ENCODE peak calls at places on chromosomes 5 and 9, in eight cellular contexts. W, O, I, D, A, Z, U and E are unnamed samples.

GRCh38 chr5:170046221-170046620 is 59.5 kb upstream of the FOXI1 start:
- DNase-seq in A (no peak), Z (no peak), O (no peak), U (no peak), D (no peak), I (no peak), W (no peak), E (no peak)

GRCh38 chr5:139761501-139761900 is 34.1 kb upstream of the PSD2 start:
- DNase-seq in I (no peak), Z (no peak), W (no peak), O (no peak), A (no peak), U (no peak), D (no peak), E (no peak)

GRCh38 chr5:43209833-43210232 is 17.8 kb downstream of the NIM1K start:
- DNase-seq in Z (no peak), D (no peak), O (no peak), I (no peak), A (no peak), U (no peak), W (no peak), E (no peak)

GRCh38 chr9:83440641-83441040 is 97.6 kb downstream of the FRMD3 start:
- DNase-seq in Z (no peak), O (no peak), U (no peak), D (no peak), A (peak; percentile 49), W (no peak), I (no peak), E (no peak)

GRCh38 chr9:81522721-81523551 is 166.4 kb downstream of the TLE1 start:
- DNase-seq in D (no peak), A (no peak), I (peak; percentile 77), Z (no peak), O (no peak), U (no peak), W (peak; percentile 51), E (no peak)

GRCh38 chr9:85212209-85212608 is 529.5 kb downstream of the AGTPBP1 start:
- DNase-seq in Z (no peak), D (no peak), U (no peak), W (no peak), A (no peak), O (no peak), I (no peak), E (no peak)

GRCh38 chr5:34484591-34485228 is 171.4 kb upstream of the RAI14 start:
- DNase-seq in D (no peak), U (no peak), O (no peak), A (no peak), I (no peak), W (no peak), Z (no peak), E (no peak)

GRCh38 chr5:94682799-94683198 is 64.3 kb downstream of the SLF1 start:
- DNase-seq in O (no peak), Z (no peak), W (no peak), A (no peak), I (no peak), U (no peak), D (no peak), E (no peak)

DNA sequence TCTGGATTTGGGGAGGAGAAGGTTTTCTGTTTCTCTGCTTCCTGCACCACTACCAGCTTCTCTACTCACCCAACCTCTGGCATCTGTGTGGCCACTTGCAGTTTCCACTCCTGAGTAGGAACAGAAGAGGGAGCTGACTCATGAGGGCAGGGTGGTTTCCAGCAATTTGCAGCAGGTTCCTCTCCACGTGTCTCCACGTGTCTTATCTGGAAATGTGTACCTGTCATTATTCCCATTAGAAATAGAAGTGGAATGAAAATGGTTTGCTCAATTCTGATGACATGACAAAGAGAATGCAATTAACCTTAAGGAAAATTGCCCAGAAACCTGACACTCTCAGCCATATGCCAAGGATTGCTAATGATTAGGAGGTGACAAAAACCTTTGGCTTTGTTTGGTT is 33.0 kb downstream of the EGFLAM start:
- DNase-seq in W (no peak), D (no peak), A (no peak), I (no peak), Z (no peak), O (no peak), U (no peak), E (no peak)
- TF ChIP-seq EP300 in W (no peak), D (no peak), A (no peak), I (no peak), Z (no peak), O (no peak), U (no peak), E (no peak)

DNA sequence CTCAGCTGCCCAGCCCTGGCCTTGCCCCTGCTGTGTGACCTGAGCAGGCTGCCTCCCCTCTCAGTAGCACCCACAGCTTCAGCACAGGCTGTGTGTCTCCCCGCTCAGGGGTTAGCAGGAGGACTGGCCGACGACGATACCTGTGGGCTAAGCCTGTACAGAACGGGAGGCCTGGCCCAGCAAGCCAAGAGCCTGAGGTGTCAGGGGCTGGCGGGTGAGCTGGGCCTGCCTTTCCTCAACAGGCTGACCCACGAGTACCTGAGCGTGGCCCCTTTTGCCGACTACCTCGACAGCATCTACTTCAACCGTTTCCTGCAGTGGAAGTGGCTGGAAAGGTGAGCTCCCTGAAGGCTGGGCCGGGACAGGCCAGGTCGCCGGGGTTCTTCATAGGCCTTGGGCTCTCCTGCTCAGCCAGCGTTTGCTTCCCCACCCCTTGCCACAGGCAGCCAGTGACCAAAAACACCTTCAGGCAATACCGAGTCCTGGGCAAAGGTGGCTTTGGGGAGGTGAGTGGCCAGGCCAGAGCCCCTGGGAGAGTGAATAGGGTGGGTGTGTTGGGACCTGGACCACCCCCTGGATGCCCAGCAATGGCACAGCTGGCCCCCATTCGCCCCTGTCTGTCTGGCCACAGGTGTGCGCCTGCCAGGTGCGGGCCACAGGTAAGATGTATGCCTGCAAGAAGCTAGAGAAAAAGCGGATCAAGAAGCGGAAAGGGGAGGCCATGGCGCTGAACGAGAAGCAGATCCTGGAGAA is 6.6 kb downstream of the GRK6 start:
- DNase-seq in D (no peak), O (no peak), W (no peak), U (no peak), Z (no peak), I (no peak), A (no peak), E (no peak)
- TF ChIP-seq POLR2A in D (no peak), O (no peak), W (no peak), U (no peak), Z (no peak), I (no peak), A (no peak), E (no peak)

GRCh38 chr9:90841213-90841612 is 39.6 kb downstream of the SYK start:
- DNase-seq in W (no peak), Z (no peak), A (no peak), I (no peak), D (no peak), O (no peak), U (no peak), E (no peak)

GRCh38 chr9:90842984-90843383 is 41.4 kb downstream of the SYK start:
- DNase-seq in U (no peak), I (no peak), O (no peak), Z (no peak), W (no peak), D (no peak), A (no peak), E (no peak)

GRCh38 chr9:90842378-90842777 is 40.8 kb downstream of the SYK start:
- DNase-seq in I (no peak), W (no peak), O (no peak), A (no peak), D (no peak), Z (no peak), U (no peak), E (no peak)

GRCh38 chr9:90843530-90843929 is 41.9 kb downstream of the SYK start:
- DNase-seq in W (no peak), U (no peak), A (no peak), O (no peak), D (no peak), Z (no peak), I (no peak), E (no peak)

DNA sequence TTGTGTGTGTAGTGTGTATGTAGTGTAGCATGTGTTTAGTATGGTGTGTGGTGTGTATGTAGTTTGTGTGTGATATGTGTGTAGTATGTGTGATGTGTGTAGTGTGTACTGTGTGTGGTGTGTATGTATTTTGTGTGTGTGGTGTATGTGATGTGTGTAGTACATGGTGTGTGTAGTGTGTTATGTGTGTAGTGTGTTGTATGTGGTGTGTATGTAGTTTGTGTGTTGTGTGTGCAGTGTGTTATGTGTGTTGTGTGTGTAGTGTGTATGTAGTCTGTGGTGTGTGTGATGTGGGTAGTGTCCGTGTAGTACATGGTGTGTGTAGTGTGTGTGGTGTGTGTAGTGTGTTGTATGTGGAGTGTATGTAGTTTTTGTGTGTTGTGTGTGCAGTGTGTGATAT is 40.0 kb downstream of the SYK start:
- DNase-seq in Z (no peak), I (no peak), D (no peak), U (no peak), A (no peak), O (no peak), W (no peak), E (no peak)
- H3K36me3 ChIP-seq in Z (peaks cover 17% of the 10 kb centered on the region), I (no peaks in the 10 kb centered on the region), D (no peaks in the 10 kb centered on the region), U (no peaks in the 10 kb centered on the region), A (peaks cover 11% of the 10 kb centered on the region), O (no peaks in the 10 kb centered on the region), W (no peaks in the 10 kb centered on the region), E (no peaks in the 10 kb centered on the region)

DNA sequence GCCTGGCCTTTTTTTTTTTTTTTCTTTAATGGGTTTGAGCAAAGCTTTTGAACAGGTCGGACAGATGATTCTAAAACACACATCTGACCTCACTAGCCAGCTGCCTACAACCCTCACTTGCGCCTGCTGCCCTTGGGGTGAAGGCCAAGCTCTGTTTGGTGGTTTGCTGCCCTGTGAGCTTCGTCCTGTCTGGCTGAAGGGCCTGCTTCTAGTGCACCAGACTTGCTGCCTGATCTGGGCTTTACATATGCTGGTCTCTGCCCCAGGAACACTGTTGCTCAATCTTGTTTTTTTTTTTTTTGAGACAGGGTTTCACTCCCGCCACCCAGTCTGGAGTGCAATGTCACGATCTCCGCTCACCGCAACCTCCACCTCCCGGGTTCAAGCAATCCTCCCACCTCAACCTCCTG is 16.4 kb upstream of the DOLPP1 start:
- DNase-seq in A (no peak), D (no peak), W (no peak), O (no peak), Z (no peak), U (no peak), I (peak; percentile 95), E (no peak)
- TF ChIP-seq EP300 in A (no peak), D (no peak), W (no peak), O (no peak), Z (no peak), U (no peak), I (no peak), E (no peak)

GRCh38 chr5:17190242-17190778 is 27.1 kb upstream of the BASP1 start:
- DNase-seq in D (peak; percentile 77), I (peak; percentile 23), A (no peak), W (peak; percentile 77), O (no peak), U (no peak), Z (no peak), E (peak; percentile 51)
- TF ChIP-seq POLR2A in D (no peak), I (no peak), A (no peak), W (no peak), O (no peak), U (no peak), Z (no peak), E (no peak)